ENCODE peak calls at places on chromosomes 5 and 9, in six cellular contexts. V, R, Z, X, P and N are unnamed samples.

GRCh38 chr9:33908114-33908513 is 91.2 kb downstream of the UBE2R2 start:
- DNase-seq in V (no peak), R (no peak), Z (no peak), X (no peak), P (no peak), N (no peak)

GRCh38 chr5:71922584-71923106 is 184.6 kb upstream of the MAP1B start:
- DNase-seq in V (no peak), R (peak), Z (peak), X (no peak), P (no peak), N (peak)

GRCh38 chr9:14372437-14373318 is 58.7 kb upstream of the NFIB start:
- DNase-seq in V (no peak), R (peak), Z (peak), X (peak), P (no peak), N (peak)

GRCh38 chr9:109101810-109102209 is 17.9 kb downstream of the TMEM245 start:
- DNase-seq in V (no peak), R (peak), Z (peak), X (no peak), P (peak), N (no peak)

GRCh38 chr9:125405938-125406811 is 144.5 kb downstream of the GAPVD1 start:
- DNase-seq in V (no peak), R (peak), Z (peak), X (no peak), P (no peak), N (peak)

GRCh38 chr5:77751328-77752023 is 24.7 kb downstream of the TBCA start:
- DNase-seq in V (no peak), R (no peak), Z (no peak), X (no peak), P (no peak), N (no peak)

GRCh38 chr5:142281966-142282365 is 42.9 kb downstream of the SPRY4 start:
- DNase-seq in V (no peak), R (no peak), Z (no peak), X (no peak), P (no peak), N (no peak)

GRCh38 chr5:102664946-102665345 is 90.2 kb upstream of the PAM start:
- DNase-seq in V (no peak), R (no peak), Z (no peak), X (no peak), P (no peak), N (no peak)

GRCh38 chr9:5326893-5327548 is 12.7 kb downstream of the RLN1 start:
- DNase-seq in V (no peak), R (no peak), Z (no peak), X (peak), P (no peak), N (no peak)

GRCh38 chr5:52356311-52356918 is 431.3 kb upstream of the ITGA1 start:
- DNase-seq in V (no peak), R (peak), Z (peak), X (no peak), P (no peak), N (no peak)

GRCh38 chr9:97559111-97559514 is 57.6 kb downstream of the TMOD1 start:
- DNase-seq in V (no peak), R (no peak), Z (peak), X (no peak), P (no peak), N (no peak)

GRCh38 chr9:97675655-97676054 is 21.5 kb downstream of the XPA start:
- DNase-seq in V (no peak), R (no peak), Z (no peak), X (no peak), P (no peak), N (no peak)